ENCODE peak calls at places on chromosomes 3 and 15, in seven cellular contexts. One of them, this sample, is unnamed.

GRCh38 chr3:153145454-153145853 is 16.6 kb upstream of the RAP2B start:
- DNase-seq in GF-D8: no peak
- DNase-seq in Peyer's patch: no peak
- DNase-seq in M059J: no peak
- DNase-seq in endothelial cell: no peak
- DNase-seq in hepatic stellate cell: no peak
- DNase-seq in tibial artery: no peak
- DNase-seq in this sample: no peak

GRCh38 chr3:149316427-149316826 is 17.0 kb downstream of the TM4SF18 start:
- DNase-seq in GF-D8: no peak
- DNase-seq in Peyer's patch: no peak
- DNase-seq in M059J: peak
- DNase-seq in endothelial cell: no peak
- DNase-seq in hepatic stellate cell: no peak
- DNase-seq in tibial artery: no peak
- DNase-seq in this sample: no peak

GRCh38 chr3:184228376-184229137 is 828 bp upstream of the VWA5B2 start:
- DNase-seq in GF-D8: no peak
- DNase-seq in Peyer's patch: no peak
- DNase-seq in M059J: no peak
- DNase-seq in endothelial cell: no peak
- DNase-seq in hepatic stellate cell: no peak
- DNase-seq in tibial artery: no peak
- DNase-seq in this sample: no peak

GRCh38 chr3:122794779-122795673 is at the start of gene SLC49A4:
- DNase-seq in GF-D8: no peak
- DNase-seq in Peyer's patch: peak
- DNase-seq in M059J: peak
- DNase-seq in endothelial cell: peak
- DNase-seq in hepatic stellate cell: peak
- DNase-seq in tibial artery: peak
- DNase-seq in this sample: peak

GRCh38 chr3:159825216-159825854 is 163.3 kb upstream of the IL12A start:
- DNase-seq in GF-D8: no peak
- DNase-seq in Peyer's patch: no peak
- DNase-seq in M059J: peak
- DNase-seq in endothelial cell: no peak
- DNase-seq in hepatic stellate cell: no peak
- DNase-seq in tibial artery: no peak
- DNase-seq in this sample: no peak

GRCh38 chr3:176430244-176430893 is 766.9 kb downstream of the TBL1XR1 start:
- DNase-seq in GF-D8: no peak
- DNase-seq in Peyer's patch: no peak
- DNase-seq in M059J: peak
- DNase-seq in endothelial cell: peak
- DNase-seq in hepatic stellate cell: peak
- DNase-seq in tibial artery: no peak
- DNase-seq in this sample: no peak

GRCh38 chr15:39616731-39617455 is 36.0 kb downstream of the THBS1 start:
- DNase-seq in GF-D8: no peak
- DNase-seq in Peyer's patch: no peak
- DNase-seq in M059J: peak
- DNase-seq in endothelial cell: no peak
- DNase-seq in hepatic stellate cell: no peak
- DNase-seq in tibial artery: no peak
- DNase-seq in this sample: no peak

GRCh38 chr15:28112962-28113361 is 13.8 kb upstream of the OCA2 start:
- DNase-seq in GF-D8: no peak
- DNase-seq in Peyer's patch: no peak
- DNase-seq in M059J: no peak
- DNase-seq in endothelial cell: no peak
- DNase-seq in hepatic stellate cell: no peak
- DNase-seq in tibial artery: no peak
- DNase-seq in this sample: no peak

GRCh38 chr3:186789554-186790260 is 6.3 kb downstream of the EIF4A2 start:
- DNase-seq in GF-D8: no peak
- DNase-seq in Peyer's patch: no peak
- DNase-seq in M059J: no peak
- DNase-seq in endothelial cell: no peak
- DNase-seq in hepatic stellate cell: no peak
- DNase-seq in tibial artery: no peak
- DNase-seq in this sample: no peak

GRCh38 chr3:126807795-126808194 is 103.8 kb downstream of the CHCHD6 start:
- DNase-seq in GF-D8: no peak
- DNase-seq in Peyer's patch: no peak
- DNase-seq in M059J: peak
- DNase-seq in endothelial cell: no peak
- DNase-seq in hepatic stellate cell: no peak
- DNase-seq in tibial artery: no peak
- DNase-seq in this sample: no peak

GRCh38 chr15:74786659-74787165 is 4.8 kb downstream of the CSK start:
- DNase-seq in GF-D8: no peak
- DNase-seq in Peyer's patch: no peak
- DNase-seq in M059J: no peak
- DNase-seq in endothelial cell: no peak
- DNase-seq in hepatic stellate cell: no peak
- DNase-seq in tibial artery: no peak
- DNase-seq in this sample: no peak

GRCh38 chr3:53161345-53161819 is 373 bp downstream of the PRKCD start:
- DNase-seq in GF-D8: no peak
- DNase-seq in Peyer's patch: no peak
- DNase-seq in M059J: no peak
- DNase-seq in endothelial cell: no peak
- DNase-seq in hepatic stellate cell: peak
- DNase-seq in tibial artery: no peak
- DNase-seq in this sample: peak